ENCODE peak calls at places on chromosomes 6 and 20, in seven cellular contexts. Y, F, H, A, C, G and P are unnamed samples.

GRCh38 chr6:159044899-159045727 is at the start of gene TAGAP:
- DNase-seq in Y (no peak), F (peak), H (no peak), A (peak), C (no peak), G (peak), P (no peak)

GRCh38 chr6:16229710-16230109 is 8.7 kb upstream of the GMPR start:
- DNase-seq in Y (no peak), F (no peak), H (no peak), A (no peak), C (no peak), G (no peak), P (no peak)

GRCh38 chr6:116030745-116031144 is 29.9 kb downstream of the FRK start:
- DNase-seq in Y (no peak), F (no peak), H (no peak), A (no peak), C (no peak), G (no peak), P (no peak)

GRCh38 chr6:168343239-168344167 is 23.9 kb upstream of the DACT2 start:
- DNase-seq in Y (no peak), F (no peak), H (no peak), A (no peak), C (no peak), G (no peak), P (no peak)

GRCh38 chr20:14481863-14482262 is 144.5 kb upstream of the FLRT3 start:
- DNase-seq in Y (no peak), F (no peak), H (no peak), A (no peak), C (peak), G (no peak), P (peak)

GRCh38 chr20:23517719-23518118 is 26.8 kb downstream of the CST8 start:
- DNase-seq in Y (no peak), F (no peak), H (no peak), A (no peak), C (no peak), G (no peak), P (no peak)

GRCh38 chr20:4187147-4187546 is 171.8 kb upstream of the RNF24 start:
- DNase-seq in Y (no peak), F (no peak), H (no peak), A (no peak), C (no peak), G (no peak), P (no peak)

GRCh38 chr6:146876271-146877151 is 277.7 kb downstream of the ADGB start:
- DNase-seq in Y (no peak), F (peak), H (no peak), A (no peak), C (no peak), G (no peak), P (no peak)

GRCh38 chr6:160583805-160584204 is 80.3 kb downstream of the LPA start:
- DNase-seq in Y (no peak), F (no peak), H (no peak), A (no peak), C (no peak), G (no peak), P (no peak)

GRCh38 chr6:147132889-147133288 is 71.3 kb upstream of the STXBP5 start:
- DNase-seq in Y (no peak), F (no peak), H (no peak), A (no peak), C (no peak), G (no peak), P (no peak)

GRCh38 chr6:141110486-141110885 is 1022.2 kb upstream of the GJE1 start:
- DNase-seq in Y (no peak), F (no peak), H (no peak), A (no peak), C (peak), G (no peak), P (no peak)

GRCh38 chr6:23180504-23181293 is 611.3 kb downstream of the HDGFL1 start:
- DNase-seq in Y (peak), F (peak), H (no peak), A (no peak), C (peak), G (peak), P (peak)

GRCh38 chr20:25065625-25066338 is 7.8 kb upstream of the ACSS1 start:
- DNase-seq in Y (no peak), F (peak), H (peak), A (peak), C (peak), G (no peak), P (no peak)

GRCh38 chr20:18989736-18990474 is 176.3 kb downstream of the SCP2D1 start:
- DNase-seq in Y (no peak), F (peak), H (no peak), A (no peak), C (no peak), G (no peak), P (no peak)

GRCh38 chr20:32487381-32487780 is 97.8 kb downstream of the NOL4L start:
- DNase-seq in Y (no peak), F (no peak), H (no peak), A (no peak), C (no peak), G (peak), P (no peak)

GRCh38 chr6:139686308-139686707 is 311.9 kb upstream of the CITED2 start:
- DNase-seq in Y (no peak), F (no peak), H (no peak), A (no peak), C (no peak), G (no peak), P (no peak)

GRCh38 chr6:79601020-79601609 is 30.0 kb upstream of the SH3BGRL2 start:
- DNase-seq in Y (peak), F (no peak), H (no peak), A (no peak), C (peak), G (no peak), P (peak)

GRCh38 chr6:137995371-137995770 is 111.8 kb downstream of the PERP start:
- DNase-seq in Y (no peak), F (no peak), H (no peak), A (no peak), C (no peak), G (no peak), P (no peak)

GRCh38 chr6:26199057-26199772 is 112.0 kb downstream of the HFE start:
- DNase-seq in Y (peak), F (peak), H (no peak), A (no peak), C (peak), G (peak), P (peak)

GRCh38 chr20:47501483-47502270 is at the start of gene NCOA3:
- DNase-seq in Y (peak), F (peak), H (no peak), A (peak), C (peak), G (peak), P (peak)

GRCh38 chr20:58109126-58109880 is 119.2 kb downstream of the ANKRD60 start:
- DNase-seq in Y (peak), F (no peak), H (no peak), A (no peak), C (peak), G (no peak), P (no peak)

GRCh38 chr6:36089048-36089447 is 41.3 kb upstream of the MAPK13 start:
- DNase-seq in Y (no peak), F (no peak), H (no peak), A (no peak), C (no peak), G (no peak), P (no peak)

GRCh38 chr6:152859225-152859624 is 108.6 kb downstream of the VIP start:
- DNase-seq in Y (no peak), F (no peak), H (no peak), A (no peak), C (no peak), G (no peak), P (no peak)

GRCh38 chr6:89311853-89312531 is 3.1 kb downstream of the GABRR2 start:
- DNase-seq in Y (peak), F (peak), H (peak), A (no peak), C (peak), G (peak), P (no peak)

GRCh38 chr6:108897371-108897770 is 49.1 kb downstream of the ARMC2 start:
- DNase-seq in Y (peak), F (no peak), H (no peak), A (no peak), C (peak), G (peak), P (no peak)

GRCh38 chr20:56069016-56069415 is 63.7 kb upstream of the CBLN4 start:
- DNase-seq in Y (no peak), F (no peak), H (no peak), A (no peak), C (no peak), G (no peak), P (no peak)

GRCh38 chr20:39785252-39785917 is 823.2 kb downstream of the DHX35 start:
- DNase-seq in Y (no peak), F (no peak), H (no peak), A (no peak), C (no peak), G (no peak), P (no peak)

GRCh38 chr20:49377326-49377725 is 99.5 kb upstream of the ZNFX1 start:
- DNase-seq in Y (no peak), F (no peak), H (no peak), A (no peak), C (no peak), G (no peak), P (no peak)

GRCh38 chr6:128723667-128724066 is 159.3 kb upstream of the LAMA2 start:
- DNase-seq in Y (no peak), F (no peak), H (no peak), A (no peak), C (peak), G (no peak), P (peak)

GRCh38 chr6:163579111-163579879 is 164.8 kb downstream of the QKI start:
- DNase-seq in Y (no peak), F (no peak), H (no peak), A (no peak), C (no peak), G (peak), P (no peak)

GRCh38 chr6:39923394-39923793 is 10.9 kb downstream of the MOCS1 start:
- DNase-seq in Y (no peak), F (peak), H (no peak), A (no peak), C (no peak), G (no peak), P (no peak)

GRCh38 chr20:1396264-1396663 is 3.4 kb upstream of the FKBP1A start:
- DNase-seq in Y (no peak), F (no peak), H (no peak), A (no peak), C (no peak), G (no peak), P (no peak)

GRCh38 chr6:37005061-37005810 is at the start of gene FGD2:
- DNase-seq in Y (no peak), F (no peak), H (no peak), A (no peak), C (no peak), G (no peak), P (no peak)

GRCh38 chr6:63816979-63817436 is 181.4 kb downstream of the PHF3 start:
- DNase-seq in Y (no peak), F (no peak), H (no peak), A (no peak), C (no peak), G (no peak), P (no peak)

GRCh38 chr20:51393566-51393965 is 149.0 kb downstream of the NFATC2 start:
- DNase-seq in Y (no peak), F (no peak), H (peak), A (no peak), C (no peak), G (peak), P (no peak)

GRCh38 chr6:15444881-15445280 is 199.0 kb downstream of the JARID2 start:
- DNase-seq in Y (no peak), F (peak), H (no peak), A (no peak), C (no peak), G (no peak), P (no peak)